ENCODE peak calls at places on chromosomes 11 and 22, in six cellular contexts. C is psoas muscle, G is cardiac muscle cell, F is stomach, Q is IMR-90, H is lower leg skin. P is an unnamed sample.

GRCh38 chr11:86438685-86439084 is 64.0 kb downstream of the CCDC81 start:
- DNase-seq in F (no peak), C (no peak), H (no peak), G (peak), Q (peak), P (no peak)

GRCh38 chr22:41239443-41240128 is 1.1 kb downstream of the CHADL start:
- DNase-seq in G (no peak), Q (no peak), F (no peak), H (no peak), C (no peak), P (no peak)

GRCh38 chr11:57482782-57483569 is 22.6 kb downstream of the RTN4RL2 start:
- DNase-seq in H (no peak), G (peak), F (peak), Q (peak), C (peak), P (peak)

GRCh38 chr11:119126675-119127268 is 5.4 kb downstream of the HINFP start:
- DNase-seq in C (no peak), H (no peak), Q (no peak), G (no peak), F (no peak), P (no peak)

GRCh38 chr11:89633125-89633695 is 76.9 kb upstream of the TRIM77 start:
- DNase-seq in C (no peak), Q (no peak), F (no peak), H (no peak), G (no peak), P (no peak)

GRCh38 chr11:122642971-122643370 is 12.6 kb upstream of the UBASH3B start:
- DNase-seq in F (no peak), H (no peak), G (no peak), Q (peak), C (no peak), P (no peak)

GRCh38 chr11:110939471-110939870 is 227.2 kb upstream of the ARHGAP20 start:
- DNase-seq in F (no peak), H (no peak), G (no peak), Q (no peak), C (no peak), P (no peak)

GRCh38 chr22:47376322-47376700 is 613.9 kb downstream of the TBC1D22A start:
- DNase-seq in F (no peak), G (no peak), H (no peak), C (no peak), Q (no peak), P (no peak)

GRCh38 chr11:115845872-115846271 is 341.7 kb upstream of the CADM1 start:
- DNase-seq in Q (no peak), G (no peak), F (no peak), C (no peak), H (no peak), P (no peak)

GRCh38 chr22:29149841-29150555 is 55.7 kb upstream of the EMID1 start:
- DNase-seq in C (no peak), F (no peak), H (no peak), Q (no peak), G (no peak), P (no peak)

GRCh38 chr11:120130991-120131760 is 6.7 kb downstream of the TRIM29 start:
- DNase-seq in G (no peak), Q (no peak), H (peak), F (no peak), C (no peak), P (no peak)

GRCh38 chr22:25453557-25453956 is 110.9 kb upstream of the GRK3 start:
- DNase-seq in F (no peak), H (no peak), G (no peak), Q (no peak), C (no peak), P (no peak)

GRCh38 chr11:76701701-76702100 is 31.2 kb upstream of the LRRC32 start:
- DNase-seq in H (no peak), F (no peak), G (peak), C (no peak), Q (peak), P (no peak)

GRCh38 chr11:15153231-15153630 is 38.5 kb downstream of the INSC start:
- DNase-seq in Q (no peak), G (no peak), H (no peak), C (no peak), F (no peak), P (no peak)

GRCh38 chr22:50606561-50607365 is 6.2 kb downstream of the MAPK8IP2 start:
- DNase-seq in C (no peak), Q (no peak), F (no peak), H (no peak), G (no peak), P (no peak)

GRCh38 chr22:24087071-24087795 is 76.1 kb downstream of the CABIN1 start:
- DNase-seq in H (peak), Q (no peak), C (no peak), G (no peak), F (no peak), P (no peak)

GRCh38 chr11:131691558-131692041 is 321.2 kb downstream of the NTM start:
- DNase-seq in C (no peak), Q (peak), H (peak), G (peak), F (no peak), P (no peak)
- TF ChIP-seq CTCF in C (peak), Q (peak), H (no peak), G (peak), F (no peak), P (peak)

GRCh38 chr11:80726236-80726635 is 1285.4 kb upstream of the TENM4 start:
- DNase-seq in Q (no peak), G (no peak), C (no peak), H (no peak), F (no peak), P (no peak)

GRCh38 chr11:80724366-80724765 is 1283.5 kb upstream of the TENM4 start:
- DNase-seq in C (no peak), H (no peak), Q (no peak), F (no peak), G (no peak), P (no peak)

GRCh38 chr11:80722616-80723015 is 1281.8 kb upstream of the TENM4 start:
- DNase-seq in G (peak), C (no peak), H (no peak), F (no peak), Q (no peak), P (no peak)

DNA sequence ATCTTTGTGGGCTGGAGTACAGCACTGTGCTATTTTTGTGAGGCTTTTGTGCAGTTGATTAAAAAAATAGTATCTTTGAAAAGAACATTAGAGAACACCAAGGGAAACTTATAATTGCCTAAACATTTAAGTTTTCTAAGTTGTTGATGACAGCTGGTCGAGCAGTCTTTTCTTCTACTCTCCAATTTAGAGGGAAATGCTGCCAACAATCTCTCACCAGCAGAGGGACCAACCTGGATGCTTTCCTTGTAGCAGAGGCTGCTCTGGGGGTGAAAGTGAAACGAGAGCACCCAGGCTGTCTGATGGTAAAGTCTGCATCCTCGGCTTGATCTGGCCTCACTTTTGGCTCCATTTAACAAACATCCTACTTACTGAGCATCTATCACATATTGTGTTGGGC is 1286.5 kb upstream of the TENM4 start:
- DNase-seq in Q (no peak), C (no peak), G (peak), H (no peak), F (no peak), P (no peak)
- TF ChIP-seq CTCF in Q (no peak), C (no peak), G (peak), H (no peak), F (no peak), P (peak)

GRCh38 chr11:68113986-68114385 is 7.2 kb downstream of the CHKA start:
- DNase-seq in H (no peak), G (peak), C (no peak), F (no peak), Q (peak), P (no peak)
- TF ChIP-seq CTCF in H (no peak), G (no peak), C (no peak), F (no peak), Q (peak), P (no peak)

GRCh38 chr22:45084400-45084920 is 74.7 kb upstream of the PHF21B start:
- DNase-seq in G (no peak), C (no peak), Q (no peak), F (no peak), H (no peak), P (no peak)

GRCh38 chr22:45087802-45088201 is 75.9 kb upstream of the NUP50 start:
- DNase-seq in Q (no peak), H (no peak), C (no peak), G (no peak), F (no peak), P (no peak)

GRCh38 chr22:45077826-45078334 is 68.1 kb upstream of the PHF21B start:
- DNase-seq in H (no peak), C (no peak), G (no peak), Q (no peak), F (no peak), P (no peak)

GRCh38 chr22:45083659-45084305 is 74.0 kb upstream of the PHF21B start:
- DNase-seq in C (no peak), H (no peak), G (peak), Q (peak), F (no peak), P (no peak)

DNA sequence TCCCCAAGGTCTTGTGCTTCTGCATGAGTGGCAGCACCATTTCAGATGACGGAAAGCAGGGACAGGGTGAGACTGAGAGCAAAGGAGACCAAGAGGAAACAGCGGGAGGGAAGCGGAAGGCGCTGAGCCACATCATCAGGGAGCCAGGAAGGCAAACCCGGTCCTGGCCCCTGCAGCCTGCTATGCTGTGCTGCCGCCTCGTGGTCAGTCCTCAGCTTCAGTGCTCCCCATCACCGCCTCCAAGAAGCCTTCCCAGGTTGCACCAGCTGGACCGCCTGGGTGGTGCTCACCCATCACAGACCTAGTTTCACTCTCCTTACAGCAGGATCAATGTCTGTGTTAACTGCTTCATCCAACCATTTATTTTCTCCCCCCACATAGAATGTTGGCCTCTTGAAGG is 73.0 kb upstream of the PHF21B start:
- DNase-seq in Q (no peak), C (no peak), G (peak), H (no peak), F (no peak), P (no peak)
- TF ChIP-seq CTCF in Q (peak), C (no peak), G (peak), H (no peak), F (no peak), P (peak)

GRCh38 chr11:9203715-9204311 is 61.3 kb downstream of the DENND5A start:
- DNase-seq in G (no peak), F (no peak), H (no peak), Q (no peak), C (no peak), P (no peak)
- TF ChIP-seq CTCF in G (peak), F (no peak), H (no peak), Q (peak), C (no peak), P (peak)

GRCh38 chr11:95506777-95507176 is 275.8 kb upstream of the SESN3 start:
- DNase-seq in Q (no peak), G (peak), F (no peak), C (no peak), H (no peak), P (no peak)
- TF ChIP-seq CTCF in Q (no peak), G (no peak), F (no peak), C (no peak), H (no peak), P (no peak)

DNA sequence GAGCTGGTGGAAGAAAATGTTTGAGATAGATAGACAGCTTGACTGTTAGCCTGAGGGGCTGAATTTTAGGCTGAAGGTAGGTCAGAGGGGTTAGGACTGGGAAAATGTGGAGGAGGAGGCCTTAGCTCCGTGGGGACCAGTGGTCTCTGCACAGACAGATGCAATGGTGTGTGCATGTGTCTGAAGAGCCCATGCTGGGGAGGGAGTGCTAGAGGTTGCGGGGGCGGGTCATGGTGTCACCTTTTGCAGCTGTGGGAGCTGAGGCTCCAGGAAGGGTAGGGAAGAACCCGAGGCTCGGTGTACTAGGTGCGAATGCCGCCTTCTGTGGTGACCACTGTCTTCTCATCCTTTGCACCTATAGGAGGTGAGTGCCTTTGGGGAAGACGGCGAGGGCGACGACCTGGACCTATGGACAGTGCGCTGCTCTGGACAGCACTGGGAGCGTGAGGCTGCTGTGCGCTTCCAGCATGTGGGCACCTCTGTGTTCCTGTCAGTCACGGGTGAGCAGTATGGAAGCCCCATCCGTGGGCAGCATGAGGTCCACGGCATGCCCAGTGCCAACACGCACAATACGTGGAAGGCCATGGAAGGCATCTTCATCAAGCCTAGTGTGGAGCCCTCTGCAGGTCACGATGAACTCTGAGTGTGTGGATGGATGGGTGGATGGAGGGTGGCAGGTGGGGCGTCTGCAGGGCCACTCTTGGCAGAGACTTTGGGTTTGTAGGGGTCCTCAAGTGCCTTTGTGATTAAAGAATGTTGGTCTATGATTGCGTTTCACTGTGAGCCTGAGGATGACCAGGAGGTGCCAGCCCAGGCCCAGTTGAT is 1.6 kb downstream of the SDF2L1 start:
- DNase-seq in F (no peak), Q (no peak), H (no peak), C (no peak), G (no peak), P (no peak)
- TF ChIP-seq CTCF in F (no peak), Q (no peak), H (no peak), C (no peak), G (peak), P (no peak)

DNA sequence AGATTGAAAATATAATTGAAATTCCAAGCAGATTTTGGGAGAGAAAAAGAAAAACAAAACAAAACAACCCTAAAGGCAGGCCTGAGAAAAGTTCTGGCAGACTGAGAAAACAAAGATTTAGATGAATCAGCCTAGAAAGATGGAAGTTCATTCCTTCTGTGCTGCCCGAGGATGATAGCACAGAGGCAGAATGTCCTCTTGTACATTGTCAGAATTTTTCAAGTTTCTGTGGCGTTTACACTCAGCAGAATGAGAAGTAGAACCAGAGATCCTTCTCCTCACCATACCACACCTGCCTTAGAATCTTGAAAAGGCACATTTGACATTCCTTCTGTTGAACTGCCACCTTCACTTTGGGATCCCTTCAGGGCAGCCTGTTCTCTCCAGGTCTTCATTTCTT is 62.5 kb upstream of the IZUMO1R start:
- DNase-seq in H (no peak), C (no peak), F (no peak), Q (no peak), G (no peak), P (no peak)
- TF ChIP-seq CTCF in H (no peak), C (no peak), F (no peak), Q (no peak), G (no peak), P (no peak)

DNA sequence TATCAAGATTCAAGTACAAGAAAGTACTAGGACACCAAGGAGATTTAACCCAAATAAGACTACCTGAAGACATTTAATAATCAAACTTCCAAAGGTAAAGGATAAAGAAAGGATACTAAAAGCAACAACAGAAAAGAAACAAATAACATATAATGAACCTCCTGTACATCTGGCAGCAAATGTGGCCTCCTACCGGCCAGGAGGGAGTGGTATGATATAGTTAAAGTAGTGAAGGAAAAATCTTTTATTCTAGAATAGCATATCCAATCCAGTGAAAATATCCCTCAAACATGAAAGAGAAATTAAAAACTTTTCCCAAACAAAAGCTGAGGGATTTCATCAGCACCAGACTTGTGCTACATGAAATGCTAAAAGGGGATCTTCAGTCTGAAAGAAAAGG is 104.7 kb upstream of the GUCY1A2 start:
- DNase-seq in Q (no peak), H (no peak), F (no peak), G (peak), C (no peak), P (no peak)
- TF ChIP-seq CTCF in Q (no peak), H (no peak), F (no peak), G (peak), C (no peak), P (no peak)

P was measured in type B pancreatic cell.